ENCODE peak calls at places on chromosomes 6 and 20, in nine cellular contexts. One of them, this sample, is unnamed.

GRCh38 chr20:8790442-8791074 is 278.3 kb upstream of the PLCB4 start:
- DNase-seq in A549: peak
- DNase-seq in SW480: peak
- DNase-seq in fibroblast of gingiva: peak
- DNase-seq in cardiac muscle cell: peak
- DNase-seq in ELR: peak
- DNase-seq in H54: no peak
- DNase-seq in RWPE1: peak
- DNase-seq in HCEC 1CT: peak
- DNase-seq in this sample: no peak

GRCh38 chr6:160088069-160088773 is 33.4 kb upstream of the SLC22A1 start:
- DNase-seq in HCEC 1CT: peak
- DNase-seq in A549: peak
- DNase-seq in RWPE1: peak
- DNase-seq in SW480: no peak
- DNase-seq in fibroblast of gingiva: peak
- DNase-seq in cardiac muscle cell: peak
- DNase-seq in ELR: peak
- DNase-seq in H54: peak
- DNase-seq in this sample: no peak

GRCh38 chr6:47138046-47138445 is 95.9 kb upstream of the ADGRF1 start:
- DNase-seq in fibroblast of gingiva: peak
- DNase-seq in H54: no peak
- DNase-seq in A549: no peak
- DNase-seq in SW480: no peak
- DNase-seq in HCEC 1CT: no peak
- DNase-seq in cardiac muscle cell: no peak
- DNase-seq in ELR: peak
- DNase-seq in RWPE1: no peak
- DNase-seq in this sample: no peak

GRCh38 chr20:63074182-63074581 is 67.4 kb upstream of the BHLHE23 start:
- DNase-seq in SW480: no peak
- DNase-seq in HCEC 1CT: no peak
- DNase-seq in RWPE1: no peak
- DNase-seq in fibroblast of gingiva: no peak
- DNase-seq in A549: no peak
- DNase-seq in H54: no peak
- DNase-seq in ELR: no peak
- DNase-seq in cardiac muscle cell: no peak
- DNase-seq in this sample: peak

GRCh38 chr6:112485813-112486212 is 138.7 kb downstream of the RFPL4B start:
- DNase-seq in HCEC 1CT: no peak
- DNase-seq in H54: no peak
- DNase-seq in fibroblast of gingiva: peak
- DNase-seq in SW480: no peak
- DNase-seq in cardiac muscle cell: no peak
- DNase-seq in A549: no peak
- DNase-seq in ELR: peak
- DNase-seq in RWPE1: no peak
- DNase-seq in this sample: no peak

GRCh38 chr6:30061766-30062458 is 847 bp downstream of the POLR1H start:
- DNase-seq in A549: no peak
- DNase-seq in fibroblast of gingiva: peak
- DNase-seq in HCEC 1CT: peak
- DNase-seq in cardiac muscle cell: no peak
- DNase-seq in H54: no peak
- DNase-seq in RWPE1: no peak
- DNase-seq in SW480: peak
- DNase-seq in ELR: peak
- DNase-seq in this sample: no peak

GRCh38 chr6:147577466-147577865 is 69.0 kb downstream of the SAMD5 start:
- DNase-seq in H54: no peak
- DNase-seq in SW480: no peak
- DNase-seq in fibroblast of gingiva: peak
- DNase-seq in HCEC 1CT: no peak
- DNase-seq in cardiac muscle cell: no peak
- DNase-seq in A549: no peak
- DNase-seq in ELR: no peak
- DNase-seq in RWPE1: no peak
- DNase-seq in this sample: no peak

GRCh38 chr20:45792513-45793118 is 862 bp downstream of the DNTTIP1 start:
- DNase-seq in HCEC 1CT: no peak
- DNase-seq in H54: no peak
- DNase-seq in fibroblast of gingiva: no peak
- DNase-seq in A549: no peak
- DNase-seq in RWPE1: no peak
- DNase-seq in ELR: no peak
- DNase-seq in cardiac muscle cell: no peak
- DNase-seq in SW480: no peak
- DNase-seq in this sample: no peak

GRCh38 chr6:35558571-35558970 is 45.9 kb upstream of the TULP1 start:
- DNase-seq in ELR: no peak
- DNase-seq in H54: no peak
- DNase-seq in cardiac muscle cell: no peak
- DNase-seq in fibroblast of gingiva: no peak
- DNase-seq in A549: no peak
- DNase-seq in HCEC 1CT: no peak
- DNase-seq in SW480: no peak
- DNase-seq in RWPE1: no peak
- DNase-seq in this sample: no peak